ENCODE peak calls at places on chromosome 2, in nine cellular contexts. B is IMR-90, M is uterus, P is fibroblast of lung, A is choroid plexus epithelial cell, S is dorsolateral prefrontal cortex, C is glutamatergic neuron, Z is A549, R is Calu3. Y is an unnamed sample.

GRCh38 chr2:238428866-238429265 is 2.1 kb downstream of the ASB1 start:
- DNase-seq in B (peak; percentile 21), M (no peak), P (peak; percentile 62), A (no peak), S (no peak), C (no peak), Z (no peak), R (peak; percentile 33), Y (no peak)

GRCh38 chr2:134416637-134417036 is 162.8 kb downstream of the MGAT5 start:
- DNase-seq in B (no peak), M (no peak), P (no peak), A (no peak), S (no peak), C (no peak), Z (no peak), R (no peak), Y (no peak)

GRCh38 chr2:108632748-108633147 is 86.5 kb upstream of the RANBP2 start:
- DNase-seq in B (no peak), M (no peak), P (no peak), A (no peak), S (no peak), C (no peak), Z (no peak), R (no peak), Y (no peak)

GRCh38 chr2:18436408-18437077 is 123.9 kb downstream of the RDH14 start:
- DNase-seq in B (peak; percentile 70), M (no peak), P (peak; percentile 74), A (peak; percentile 55), S (no peak), C (no peak), Z (no peak), R (no peak), Y (no peak)

GRCh38 chr2:223019390-223019930 is 32.5 kb upstream of the KCNE4 start:
- DNase-seq in B (no peak), M (no peak), P (no peak), A (no peak), S (no peak), C (no peak), Z (no peak), R (no peak), Y (no peak)

GRCh38 chr2:105104208-105104731 is 66.4 kb downstream of the MRPS9 start:
- DNase-seq in B (peak; percentile 82), M (no peak), P (peak; percentile 95), A (no peak), S (no peak), C (no peak), Z (no peak), R (no peak), Y (no peak)

GRCh38 chr2:166173263-166173662 is 45.4 kb upstream of the SCN1A start:
- DNase-seq in B (no peak), M (no peak), P (no peak), A (no peak), S (no peak), C (no peak), Z (no peak), R (no peak), Y (no peak)

GRCh38 chr2:65204461-65205230 is 23.0 kb upstream of the ACTR2 start:
- DNase-seq in B (no peak), M (no peak), P (no peak), A (peak; percentile 29), S (no peak), C (no peak), Z (no peak), R (no peak), Y (no peak)

GRCh38 chr2:178205853-178206516 is 11.7 kb downstream of the OSBPL6 start:
- DNase-seq in B (peak; percentile 80), M (no peak), P (peak; percentile 90), A (peak; percentile 53), S (no peak), C (no peak), Z (no peak), R (no peak), Y (no peak)

GRCh38 chr2:159849160-159849813 is 51.3 kb upstream of the CD302 start:
- DNase-seq in B (no peak), M (no peak), P (no peak), A (no peak), S (no peak), C (no peak), Z (no peak), R (no peak), Y (no peak)

GRCh38 chr2:68722712-68723111 is 11.9 kb upstream of the ARHGAP25 start:
- DNase-seq in B (no peak), M (no peak), P (no peak), A (no peak), S (no peak), C (no peak), Z (no peak), R (no peak), Y (no peak)

GRCh38 chr2:2647156-2647555 is 316.1 kb upstream of the MYT1L start:
- DNase-seq in B (peak; percentile 2), M (no peak), P (peak; percentile 47), A (no peak), S (no peak), C (no peak), Z (no peak), R (no peak), Y (no peak)

GRCh38 chr2:158138255-158138654 is 36.6 kb downstream of the UPP2 start:
- DNase-seq in B (no peak), M (no peak), P (no peak), A (peak; percentile 19), S (no peak), C (no peak), Z (no peak), R (no peak), Y (no peak)

GRCh38 chr2:165844216-165844615 is 50.2 kb upstream of the GALNT3 start:
- DNase-seq in B (no peak), M (no peak), P (no peak), A (no peak), S (no peak), C (no peak), Z (no peak), R (no peak), Y (no peak)

GRCh38 chr2:146678516-146678915 is 1166.3 kb upstream of the ACVR2A start:
- DNase-seq in B (no peak), M (no peak), P (no peak), A (no peak), S (no peak), C (no peak), Z (no peak), R (no peak), Y (no peak)

DNA sequence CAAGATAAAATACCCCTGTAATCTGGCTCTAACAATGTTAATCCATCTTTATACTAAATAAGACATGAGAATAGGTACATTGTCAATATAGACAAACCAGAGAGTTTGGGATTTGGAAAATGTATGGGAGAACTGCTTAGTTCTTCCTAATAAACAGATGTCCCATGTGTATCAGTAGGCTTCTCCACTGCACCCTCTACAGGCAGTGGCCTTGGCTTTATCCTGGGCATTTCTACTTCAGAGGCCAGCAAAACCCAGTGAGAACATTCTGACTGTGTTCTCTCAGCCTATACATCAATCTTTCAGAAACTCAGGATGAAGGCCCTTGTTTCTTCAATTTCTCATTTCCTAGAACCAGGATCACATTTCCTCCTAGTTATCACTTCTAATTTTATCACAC is 1167.5 kb upstream of the ACVR2A start:
- DNase-seq in B (peak; percentile 4), M (no peak), P (no peak), A (peak; percentile 28), S (no peak), C (no peak), Z (no peak), R (peak; percentile 6), Y (no peak)
- TF ChIP-seq CTCF in B (peak; percentile 9), M (no peak), P (peak; percentile 21), A (peak; percentile 59), S (no peak), C (no peak), Z (no peak), R (peak; percentile 23), Y (no peak)

DNA sequence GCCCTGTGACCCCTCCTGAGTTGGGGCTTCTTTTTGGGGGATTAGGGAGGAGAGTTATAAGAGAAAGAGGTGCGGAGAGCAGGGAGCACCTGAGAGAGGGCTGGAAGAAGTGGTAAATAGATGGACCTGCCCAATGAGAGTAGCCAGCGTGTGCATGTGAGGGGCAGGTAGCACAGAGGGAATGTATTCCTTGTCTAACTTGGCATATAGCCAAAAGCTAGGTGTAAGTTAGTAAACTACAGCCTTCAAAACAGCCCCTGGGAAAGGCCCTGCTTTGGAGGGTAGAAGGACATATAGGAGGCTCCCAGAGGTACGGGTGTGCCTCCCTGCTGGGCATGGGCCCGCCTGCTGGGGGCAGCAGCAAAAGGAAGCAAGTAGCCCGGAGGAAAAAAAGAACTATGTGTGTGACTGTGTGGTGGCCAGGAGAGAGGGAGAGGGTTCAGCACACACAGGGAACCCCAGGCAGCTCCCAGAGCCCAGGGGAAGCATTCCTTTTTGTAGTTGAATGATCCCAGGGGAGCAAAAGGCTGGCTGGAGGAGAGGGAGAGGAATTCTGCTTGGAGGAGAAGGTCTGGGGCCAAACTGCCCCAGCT is 48.0 kb downstream of the TCF7L1 start:
- DNase-seq in B (no peak), M (no peak), P (no peak), A (no peak), S (no peak), C (no peak), Z (no peak), R (peak; percentile 33), Y (peak; percentile 45)
- TF ChIP-seq CTCF in B (no peak), M (no peak), P (no peak), A (no peak), S (no peak), C (no peak), Z (no peak), R (no peak), Y (no peak)

GRCh38 chr2:5250482-5250881 is 441.7 kb upstream of the SOX11 start:
- DNase-seq in B (no peak), M (no peak), P (peak; percentile 25), A (peak; percentile 75), S (no peak), C (peak; percentile 42), Z (no peak), R (no peak), Y (no peak)
- TF ChIP-seq CTCF in B (no peak), M (no peak), P (no peak), A (no peak), S (no peak), C (no peak), Z (no peak), R (no peak), Y (no peak)

GRCh38 chr2:114727012-114727411 is 284.6 kb downstream of the DPP10 start:
- DNase-seq in B (no peak), M (no peak), P (no peak), A (no peak), S (peak; percentile 64), C (peak; percentile 39), Z (no peak), R (no peak), Y (no peak)

GRCh38 chr2:114728372-114728771 is 285.9 kb downstream of the DPP10 start:
- DNase-seq in B (no peak), M (no peak), P (no peak), A (no peak), S (no peak), C (no peak), Z (no peak), R (no peak), Y (no peak)

GRCh38 chr2:114724513-114724912 is 282.1 kb downstream of the DPP10 start:
- DNase-seq in B (no peak), M (no peak), P (no peak), A (no peak), S (no peak), C (no peak), Z (no peak), R (no peak), Y (no peak)

DNA sequence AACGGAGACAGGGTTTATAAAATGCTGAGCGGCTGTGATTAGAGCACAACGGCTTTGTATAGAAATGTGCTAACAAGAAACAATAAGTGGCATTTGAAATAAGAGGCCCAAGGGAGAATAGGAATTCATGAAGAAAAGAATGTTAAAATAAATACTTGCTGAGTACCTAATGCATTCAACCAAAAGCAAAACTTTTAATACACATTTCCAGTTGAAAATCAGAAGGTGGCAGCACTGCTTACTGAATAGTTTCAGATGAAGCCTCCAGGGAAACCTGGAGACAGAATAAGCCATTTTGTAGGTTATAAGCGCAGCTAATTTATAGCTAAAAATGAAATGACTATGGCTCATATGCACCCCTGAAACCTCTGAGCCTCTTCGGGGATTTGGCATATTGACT is 286.6 kb downstream of the DPP10 start:
- DNase-seq in B (no peak), M (no peak), P (no peak), A (no peak), S (no peak), C (no peak), Z (no peak), R (no peak), Y (no peak)
- TF ChIP-seq CTCF in B (no peak), M (no peak), P (no peak), A (no peak), S (peak; percentile 73), C (no peak), Z (peak; percentile 22), R (no peak), Y (no peak)